ENCODE peak calls at places on chromosome 2, in ten cellular contexts. One of them, this sample, is unnamed.

GRCh38 chr2:44848026-44848425 is 93.5 kb upstream of the SIX3 start:
- DNase-seq in CD8-positive, alpha-beta T cell: no peak
- DNase-seq in lower lobe of right lung: no peak
- DNase-seq in tibial artery: no peak
- DNase-seq in tibial nerve: no peak
- DNase-seq in adrenal gland: no peak
- DNase-seq in epithelial cell of prostate: no peak
- DNase-seq in brain microvascular endothelial cell: no peak
- DNase-seq in A673: no peak
- DNase-seq in heart right ventricle: no peak
- DNase-seq in this sample: no peak

GRCh38 chr2:240200230-240201051 is 60.0 kb upstream of the OTOS start:
- DNase-seq in CD8-positive, alpha-beta T cell: no peak
- DNase-seq in lower lobe of right lung: no peak
- DNase-seq in tibial artery: no peak
- DNase-seq in tibial nerve: no peak
- DNase-seq in adrenal gland: no peak
- DNase-seq in epithelial cell of prostate: no peak
- DNase-seq in brain microvascular endothelial cell: no peak
- DNase-seq in A673: no peak
- DNase-seq in heart right ventricle: no peak
- DNase-seq in this sample: no peak

GRCh38 chr2:155301221-155301620 is 602.7 kb downstream of the KCNJ3 start:
- DNase-seq in CD8-positive, alpha-beta T cell: no peak
- DNase-seq in lower lobe of right lung: no peak
- DNase-seq in tibial artery: no peak
- DNase-seq in tibial nerve: no peak
- DNase-seq in adrenal gland: no peak
- DNase-seq in epithelial cell of prostate: no peak
- DNase-seq in brain microvascular endothelial cell: no peak
- DNase-seq in A673: no peak
- DNase-seq in heart right ventricle: no peak
- DNase-seq in this sample: no peak

GRCh38 chr2:180970052-180970451 is 10.4 kb upstream of the UBE2E3 start:
- DNase-seq in CD8-positive, alpha-beta T cell: no peak
- DNase-seq in lower lobe of right lung: no peak
- DNase-seq in tibial artery: no peak
- DNase-seq in tibial nerve: no peak
- DNase-seq in adrenal gland: no peak
- DNase-seq in epithelial cell of prostate: no peak
- DNase-seq in brain microvascular endothelial cell: no peak
- DNase-seq in A673: no peak
- DNase-seq in heart right ventricle: no peak
- DNase-seq in this sample: no peak

GRCh38 chr2:74815955-74816354 is 18.0 kb upstream of the HK2 start:
- DNase-seq in CD8-positive, alpha-beta T cell: no peak
- DNase-seq in lower lobe of right lung: no peak
- DNase-seq in tibial artery: no peak
- DNase-seq in tibial nerve: no peak
- DNase-seq in adrenal gland: no peak
- DNase-seq in epithelial cell of prostate: no peak
- DNase-seq in brain microvascular endothelial cell: no peak
- DNase-seq in A673: no peak
- DNase-seq in heart right ventricle: no peak
- DNase-seq in this sample: no peak

GRCh38 chr2:156459720-156460119 is 23.5 kb downstream of the GPD2 start:
- DNase-seq in CD8-positive, alpha-beta T cell: no peak
- DNase-seq in lower lobe of right lung: no peak
- DNase-seq in tibial artery: no peak
- DNase-seq in tibial nerve: no peak
- DNase-seq in adrenal gland: peak; percentile 47
- DNase-seq in epithelial cell of prostate: no peak
- DNase-seq in brain microvascular endothelial cell: no peak
- DNase-seq in A673: no peak
- DNase-seq in heart right ventricle: peak; percentile 41
- DNase-seq in this sample: no peak

GRCh38 chr2:54303631-54304030 is 47.6 kb upstream of the TSPYL6 start:
- DNase-seq in CD8-positive, alpha-beta T cell: no peak
- DNase-seq in lower lobe of right lung: no peak
- DNase-seq in tibial artery: no peak
- DNase-seq in tibial nerve: no peak
- DNase-seq in adrenal gland: no peak
- DNase-seq in epithelial cell of prostate: no peak
- DNase-seq in brain microvascular endothelial cell: no peak
- DNase-seq in A673: no peak
- DNase-seq in heart right ventricle: no peak
- DNase-seq in this sample: no peak

GRCh38 chr2:37869304-37869703 is 55.8 kb upstream of the RMDN2 start:
- DNase-seq in CD8-positive, alpha-beta T cell: no peak
- DNase-seq in lower lobe of right lung: no peak
- DNase-seq in tibial artery: no peak
- DNase-seq in tibial nerve: no peak
- DNase-seq in adrenal gland: no peak
- DNase-seq in epithelial cell of prostate: no peak
- DNase-seq in brain microvascular endothelial cell: no peak
- DNase-seq in A673: no peak
- DNase-seq in heart right ventricle: no peak
- DNase-seq in this sample: no peak

GRCh38 chr2:95058989-95059601 is 33.6 kb downstream of the MAL start:
- DNase-seq in CD8-positive, alpha-beta T cell: no peak
- DNase-seq in lower lobe of right lung: no peak
- DNase-seq in tibial artery: no peak
- DNase-seq in tibial nerve: no peak
- DNase-seq in adrenal gland: no peak
- DNase-seq in epithelial cell of prostate: no peak
- DNase-seq in brain microvascular endothelial cell: no peak
- DNase-seq in A673: no peak
- DNase-seq in heart right ventricle: no peak
- DNase-seq in this sample: peak; percentile 37

GRCh38 chr2:24199968-24200590 is 25.2 kb downstream of the FAM228A start:
- DNase-seq in CD8-positive, alpha-beta T cell: no peak
- DNase-seq in lower lobe of right lung: no peak
- DNase-seq in tibial artery: no peak
- DNase-seq in tibial nerve: no peak
- DNase-seq in adrenal gland: no peak
- DNase-seq in epithelial cell of prostate: no peak
- DNase-seq in brain microvascular endothelial cell: no peak
- DNase-seq in A673: no peak
- DNase-seq in heart right ventricle: no peak
- DNase-seq in this sample: no peak

GRCh38 chr2:106108351-106108750 is 85.8 kb downstream of the UXS1 start:
- DNase-seq in CD8-positive, alpha-beta T cell: no peak
- DNase-seq in lower lobe of right lung: no peak
- DNase-seq in tibial artery: no peak
- DNase-seq in tibial nerve: no peak
- DNase-seq in adrenal gland: peak; percentile 30
- DNase-seq in epithelial cell of prostate: no peak
- DNase-seq in brain microvascular endothelial cell: peak; percentile 28
- DNase-seq in A673: no peak
- DNase-seq in heart right ventricle: no peak
- DNase-seq in this sample: peak; percentile 38

GRCh38 chr2:28390857-28391563 is 1.6 kb upstream of the FOSL2 start:
- DNase-seq in CD8-positive, alpha-beta T cell: no peak
- DNase-seq in lower lobe of right lung: peak; percentile 85
- DNase-seq in tibial artery: peak; percentile 92
- DNase-seq in tibial nerve: peak; percentile 81
- DNase-seq in adrenal gland: peak; percentile 89
- DNase-seq in epithelial cell of prostate: peak; percentile 46
- DNase-seq in brain microvascular endothelial cell: peak; percentile 74
- DNase-seq in A673: no peak
- DNase-seq in heart right ventricle: peak; percentile 82
- DNase-seq in this sample: peak; percentile 35

GRCh38 chr2:10426726-10427567 is 21.2 kb downstream of the ODC1 start:
- DNase-seq in CD8-positive, alpha-beta T cell: no peak
- DNase-seq in lower lobe of right lung: no peak
- DNase-seq in tibial artery: no peak
- DNase-seq in tibial nerve: no peak
- DNase-seq in adrenal gland: no peak
- DNase-seq in epithelial cell of prostate: no peak
- DNase-seq in brain microvascular endothelial cell: no peak
- DNase-seq in A673: no peak
- DNase-seq in heart right ventricle: no peak
- DNase-seq in this sample: no peak

GRCh38 chr2:8850845-8851244 is 13.4 kb upstream of the KIDINS220 start:
- DNase-seq in CD8-positive, alpha-beta T cell: no peak
- DNase-seq in lower lobe of right lung: no peak
- DNase-seq in tibial artery: no peak
- DNase-seq in tibial nerve: no peak
- DNase-seq in adrenal gland: no peak
- DNase-seq in epithelial cell of prostate: no peak
- DNase-seq in brain microvascular endothelial cell: no peak
- DNase-seq in A673: no peak
- DNase-seq in heart right ventricle: no peak
- DNase-seq in this sample: no peak

GRCh38 chr2:161250864-161251436 is 57.3 kb upstream of the PSMD14 start:
- DNase-seq in CD8-positive, alpha-beta T cell: no peak
- DNase-seq in lower lobe of right lung: no peak
- DNase-seq in tibial artery: no peak
- DNase-seq in tibial nerve: no peak
- DNase-seq in adrenal gland: no peak
- DNase-seq in epithelial cell of prostate: no peak
- DNase-seq in brain microvascular endothelial cell: peak; percentile 27
- DNase-seq in A673: peak; percentile 69
- DNase-seq in heart right ventricle: no peak
- DNase-seq in this sample: no peak

GRCh38 chr2:101912545-101912944 is 79.2 kb upstream of the IL1R2 start:
- DNase-seq in CD8-positive, alpha-beta T cell: no peak
- DNase-seq in lower lobe of right lung: no peak
- DNase-seq in tibial artery: no peak
- DNase-seq in tibial nerve: no peak
- DNase-seq in adrenal gland: no peak
- DNase-seq in epithelial cell of prostate: no peak
- DNase-seq in brain microvascular endothelial cell: no peak
- DNase-seq in A673: no peak
- DNase-seq in heart right ventricle: no peak
- DNase-seq in this sample: no peak

GRCh38 chr2:160392201-160392600 is 101.4 kb downstream of the RBMS1 start:
- DNase-seq in CD8-positive, alpha-beta T cell: no peak
- DNase-seq in lower lobe of right lung: no peak
- DNase-seq in tibial artery: no peak
- DNase-seq in tibial nerve: no peak
- DNase-seq in adrenal gland: no peak
- DNase-seq in epithelial cell of prostate: no peak
- DNase-seq in brain microvascular endothelial cell: no peak
- DNase-seq in A673: no peak
- DNase-seq in heart right ventricle: no peak
- DNase-seq in this sample: no peak

GRCh38 chr2:101624706-101625332 is 72.7 kb upstream of the MAP4K4 start:
- DNase-seq in CD8-positive, alpha-beta T cell: no peak
- DNase-seq in lower lobe of right lung: no peak
- DNase-seq in tibial artery: no peak
- DNase-seq in tibial nerve: no peak
- DNase-seq in adrenal gland: no peak
- DNase-seq in epithelial cell of prostate: no peak
- DNase-seq in brain microvascular endothelial cell: no peak
- DNase-seq in A673: no peak
- DNase-seq in heart right ventricle: no peak
- DNase-seq in this sample: no peak

GRCh38 chr2:180520816-180521595 is 459.4 kb upstream of the UBE2E3 start:
- DNase-seq in CD8-positive, alpha-beta T cell: no peak
- DNase-seq in lower lobe of right lung: no peak
- DNase-seq in tibial artery: no peak
- DNase-seq in tibial nerve: no peak
- DNase-seq in adrenal gland: no peak
- DNase-seq in epithelial cell of prostate: peak; percentile 67
- DNase-seq in brain microvascular endothelial cell: peak; percentile 34
- DNase-seq in A673: no peak
- DNase-seq in heart right ventricle: no peak
- DNase-seq in this sample: no peak

GRCh38 chr2:47041065-47041464 is 114.0 kb downstream of the STPG4 start:
- DNase-seq in CD8-positive, alpha-beta T cell: no peak
- DNase-seq in lower lobe of right lung: no peak
- DNase-seq in tibial artery: no peak
- DNase-seq in tibial nerve: no peak
- DNase-seq in adrenal gland: no peak
- DNase-seq in epithelial cell of prostate: no peak
- DNase-seq in brain microvascular endothelial cell: no peak
- DNase-seq in A673: no peak
- DNase-seq in heart right ventricle: peak; percentile 71
- DNase-seq in this sample: peak; percentile 31
- H3K27ac ChIP-seq in CD8-positive, alpha-beta T cell: no peak overlapping the region
- H3K27ac ChIP-seq in lower lobe of right lung: peak overlapping the region; percentile 43
- H3K27ac ChIP-seq in tibial artery: peak overlapping the region; percentile 89
- H3K27ac ChIP-seq in tibial nerve: peak overlapping the region; percentile 31
- H3K27ac ChIP-seq in adrenal gland: peak overlapping the region; percentile 0
- H3K27ac ChIP-seq in epithelial cell of prostate: no peak overlapping the region
- H3K27ac ChIP-seq in brain microvascular endothelial cell: no peak overlapping the region
- H3K27ac ChIP-seq in A673: no peak overlapping the region
- H3K27ac ChIP-seq in heart right ventricle: peak overlapping the region; percentile 86
- H3K27ac ChIP-seq in this sample: peak overlapping the region; percentile 82

GRCh38 chr2:17482651-17483050 is 35.6 kb downstream of the RAD51AP2 start:
- DNase-seq in CD8-positive, alpha-beta T cell: no peak
- DNase-seq in lower lobe of right lung: no peak
- DNase-seq in tibial artery: no peak
- DNase-seq in tibial nerve: no peak
- DNase-seq in adrenal gland: no peak
- DNase-seq in epithelial cell of prostate: no peak
- DNase-seq in brain microvascular endothelial cell: peak; percentile 12
- DNase-seq in A673: no peak
- DNase-seq in heart right ventricle: no peak
- DNase-seq in this sample: no peak

GRCh38 chr2:17479875-17480274 is 38.4 kb downstream of the RAD51AP2 start:
- DNase-seq in CD8-positive, alpha-beta T cell: no peak
- DNase-seq in lower lobe of right lung: no peak
- DNase-seq in tibial artery: no peak
- DNase-seq in tibial nerve: no peak
- DNase-seq in adrenal gland: no peak
- DNase-seq in epithelial cell of prostate: no peak
- DNase-seq in brain microvascular endothelial cell: peak; percentile 33
- DNase-seq in A673: no peak
- DNase-seq in heart right ventricle: no peak
- DNase-seq in this sample: no peak

GRCh38 chr2:17483496-17483895 is 34.7 kb downstream of the RAD51AP2 start:
- DNase-seq in CD8-positive, alpha-beta T cell: no peak
- DNase-seq in lower lobe of right lung: no peak
- DNase-seq in tibial artery: no peak
- DNase-seq in tibial nerve: no peak
- DNase-seq in adrenal gland: no peak
- DNase-seq in epithelial cell of prostate: no peak
- DNase-seq in brain microvascular endothelial cell: no peak
- DNase-seq in A673: no peak
- DNase-seq in heart right ventricle: no peak
- DNase-seq in this sample: no peak
- H3K27ac ChIP-seq in CD8-positive, alpha-beta T cell: no peak overlapping the region
- H3K27ac ChIP-seq in lower lobe of right lung: no peak overlapping the region
- H3K27ac ChIP-seq in tibial artery: no peak overlapping the region
- H3K27ac ChIP-seq in tibial nerve: no peak overlapping the region
- H3K27ac ChIP-seq in adrenal gland: no peak overlapping the region
- H3K27ac ChIP-seq in epithelial cell of prostate: no peak overlapping the region
- H3K27ac ChIP-seq in brain microvascular endothelial cell: no peak overlapping the region
- H3K27ac ChIP-seq in A673: no peak overlapping the region
- H3K27ac ChIP-seq in heart right ventricle: no peak overlapping the region
- H3K27ac ChIP-seq in this sample: no peak overlapping the region

GRCh38 chr2:121653035-121653434 is 3.8 kb upstream of the CLASP1 start:
- DNase-seq in CD8-positive, alpha-beta T cell: no peak
- DNase-seq in lower lobe of right lung: no peak
- DNase-seq in tibial artery: no peak
- DNase-seq in tibial nerve: no peak
- DNase-seq in adrenal gland: no peak
- DNase-seq in epithelial cell of prostate: no peak
- DNase-seq in brain microvascular endothelial cell: no peak
- DNase-seq in A673: no peak
- DNase-seq in heart right ventricle: no peak
- DNase-seq in this sample: no peak
- H3K27ac ChIP-seq in CD8-positive, alpha-beta T cell: no peak overlapping the region
- H3K27ac ChIP-seq in lower lobe of right lung: no peak overlapping the region
- H3K27ac ChIP-seq in tibial artery: no peak overlapping the region
- H3K27ac ChIP-seq in tibial nerve: no peak overlapping the region
- H3K27ac ChIP-seq in adrenal gland: no peak overlapping the region
- H3K27ac ChIP-seq in epithelial cell of prostate: no peak overlapping the region
- H3K27ac ChIP-seq in brain microvascular endothelial cell: no peak overlapping the region
- H3K27ac ChIP-seq in A673: no peak overlapping the region
- H3K27ac ChIP-seq in heart right ventricle: no peak overlapping the region
- H3K27ac ChIP-seq in this sample: no peak overlapping the region

GRCh38 chr2:162317910-162318279 is 589 bp downstream of the IFIH1 start:
- DNase-seq in CD8-positive, alpha-beta T cell: peak; percentile 23
- DNase-seq in lower lobe of right lung: peak; percentile 52
- DNase-seq in tibial artery: no peak
- DNase-seq in tibial nerve: no peak
- DNase-seq in adrenal gland: peak; percentile 43
- DNase-seq in epithelial cell of prostate: no peak
- DNase-seq in brain microvascular endothelial cell: peak; percentile 5
- DNase-seq in A673: peak; percentile 12
- DNase-seq in heart right ventricle: no peak
- DNase-seq in this sample: no peak
- H3K27ac ChIP-seq in CD8-positive, alpha-beta T cell: peak overlapping the region; percentile 92
- H3K27ac ChIP-seq in lower lobe of right lung: peak overlapping the region; percentile 97
- H3K27ac ChIP-seq in tibial artery: peak overlapping the region; percentile 74
- H3K27ac ChIP-seq in tibial nerve: peak overlapping the region; percentile 97
- H3K27ac ChIP-seq in adrenal gland: no peak overlapping the region
- H3K27ac ChIP-seq in epithelial cell of prostate: peak overlapping the region; percentile 76
- H3K27ac ChIP-seq in brain microvascular endothelial cell: no peak overlapping the region
- H3K27ac ChIP-seq in A673: peak overlapping the region; percentile 60
- H3K27ac ChIP-seq in heart right ventricle: peak overlapping the region; percentile 93
- H3K27ac ChIP-seq in this sample: peak overlapping the region; percentile 83

This sample was measured in substantia nigra.